ENCODE peak calls at places on chromosomes 12 and 14, in nine cellular contexts. S, R, C, I, G, M, V, D and O are unnamed samples.

GRCh38 chr12:116336542-116337065 is 59.1 kb upstream of the MED13L start:
- DNase-seq in M (peak; percentile 31), V (no peak), G (no peak), C (no peak), S (no peak), R (peak; percentile 48), I (no peak), D (no peak), O (no peak)

GRCh38 chr12:124849382-124849781 is 14.3 kb downstream of the SCARB1 start:
- DNase-seq in S (no peak), R (no peak), V (no peak), G (no peak), I (no peak), D (no peak), C (no peak), M (no peak), O (no peak)

GRCh38 chr12:105428793-105429192 is 98.3 kb downstream of the C12orf75 start:
- DNase-seq in S (no peak), V (no peak), I (no peak), M (no peak), D (no peak), R (no peak), C (no peak), G (no peak), O (no peak)

GRCh38 chr14:50745401-50746058 is 77.4 kb upstream of the SAV1 start:
- DNase-seq in I (no peak), M (no peak), D (no peak), S (no peak), G (no peak), C (no peak), R (no peak), V (no peak), O (no peak)

GRCh38 chr12:56431850-56432249 is 17.4 kb downstream of the TIMELESS start:
- DNase-seq in M (no peak), S (no peak), G (no peak), R (no peak), I (no peak), V (no peak), C (no peak), D (no peak), O (no peak)

GRCh38 chr12:25883026-25883928 is 75.2 kb upstream of the RASSF8 start:
- DNase-seq in V (no peak), D (no peak), C (no peak), G (no peak), R (no peak), I (no peak), S (no peak), M (no peak), O (no peak)

GRCh38 chr14:49946320-49947141 is 53.6 kb downstream of the ARF6 start:
- DNase-seq in G (peak; percentile 57), D (peak; percentile 51), R (no peak), I (no peak), V (no peak), C (peak; percentile 74), S (peak; percentile 11), M (peak; percentile 34), O (peak; percentile 72)

GRCh38 chr14:104665663-104666522 is 23.5 kb upstream of the INF2 start:
- DNase-seq in R (no peak), D (no peak), M (peak; percentile 80), S (peak; percentile 87), C (no peak), G (peak; percentile 95), I (no peak), V (no peak), O (peak; percentile 54)

GRCh38 chr12:15597125-15597830 is 191.9 kb downstream of the EPS8 start:
- DNase-seq in G (no peak), S (no peak), R (no peak), I (no peak), M (no peak), D (no peak), V (no peak), C (no peak), O (no peak)

GRCh38 chr14:85416771-85417170 is 113.2 kb upstream of the FLRT2 start:
- DNase-seq in V (no peak), D (peak; percentile 33), G (no peak), I (no peak), R (peak; percentile 7), M (no peak), S (no peak), C (no peak), O (peak; percentile 11)

GRCh38 chr12:42507031-42507430 is 82.5 kb downstream of the PRICKLE1 start:
- DNase-seq in C (no peak), I (no peak), R (no peak), G (no peak), M (no peak), S (no peak), D (no peak), V (no peak), O (no peak)

GRCh38 chr12:828726-829395 is 76.5 kb downstream of the WNK1 start:
- DNase-seq in D (no peak), M (no peak), S (no peak), G (no peak), I (no peak), V (no peak), R (no peak), C (no peak), O (no peak)

GRCh38 chr14:41609704-41610183 is 3.1 kb downstream of the LRFN5 start:
- DNase-seq in R (no peak), I (peak; percentile 78), M (no peak), D (peak; percentile 28), V (no peak), G (no peak), C (peak; percentile 96), S (peak; percentile 76), O (peak; percentile 87)

GRCh38 chr14:54974773-54975414 is 52.0 kb downstream of the WDHD1 start:
- DNase-seq in S (no peak), I (no peak), M (no peak), G (no peak), C (no peak), D (no peak), R (no peak), V (no peak), O (no peak)

GRCh38 chr12:113867258-113867657 is 98.9 kb downstream of the RBM19 start:
- DNase-seq in I (peak; percentile 69), R (no peak), M (no peak), G (peak; percentile 33), C (peak; percentile 4), V (no peak), D (no peak), S (no peak), O (peak; percentile 20)

GRCh38 chr14:104799239-104799599 is 1.7 kb upstream of the ZBTB42 start:
- DNase-seq in V (no peak), R (no peak), G (no peak), M (no peak), S (no peak), I (peak; percentile 11), D (no peak), C (no peak), O (no peak)

GRCh38 chr12:12333407-12333831 is 16.6 kb downstream of the MANSC1 start:
- DNase-seq in M (peak; percentile 61), I (no peak), C (peak; percentile 97), D (no peak), R (no peak), S (peak; percentile 35), G (peak; percentile 27), V (peak; percentile 76), O (no peak)

GRCh38 chr12:114701553-114701952 is 17.6 kb upstream of the TBX3 start:
- DNase-seq in M (no peak), G (no peak), I (no peak), S (no peak), D (no peak), R (no peak), V (no peak), C (no peak), O (no peak)